ENCODE peak calls at places on chromosomes 7 and 10, in four cellular contexts. One of them, this sample, is unnamed.

GRCh38 chr10:100976906-100977305 is 7.6 kb downstream of the SEMA4G start:
- DNase-seq in lower leg skin: no peak
- DNase-seq in HCT116: no peak
- DNase-seq in astrocyte of the cerebellum: no peak
- DNase-seq in this sample: no peak

GRCh38 chr7:20170626-20171025 is 46.6 kb downstream of the MACC1 start:
- DNase-seq in lower leg skin: no peak
- DNase-seq in HCT116: no peak
- DNase-seq in astrocyte of the cerebellum: peak
- DNase-seq in this sample: peak

GRCh38 chr10:6581750-6582697 is 1.9 kb upstream of the PRKCQ start:
- DNase-seq in lower leg skin: no peak
- DNase-seq in HCT116: no peak
- DNase-seq in astrocyte of the cerebellum: no peak
- DNase-seq in this sample: no peak

GRCh38 chr7:36045830-36046341 is 107.2 kb upstream of the EEPD1 start:
- DNase-seq in lower leg skin: peak
- DNase-seq in HCT116: no peak
- DNase-seq in astrocyte of the cerebellum: no peak
- DNase-seq in this sample: no peak

GRCh38 chr7:94565247-94565894 is 55.8 kb downstream of the CASD1 start:
- DNase-seq in lower leg skin: no peak
- DNase-seq in HCT116: no peak
- DNase-seq in astrocyte of the cerebellum: no peak
- DNase-seq in this sample: no peak

GRCh38 chr7:12032146-12032545 is 178.9 kb upstream of the TMEM106B start:
- DNase-seq in lower leg skin: no peak
- DNase-seq in HCT116: no peak
- DNase-seq in astrocyte of the cerebellum: no peak
- DNase-seq in this sample: peak

GRCh38 chr7:5532520-5533335 is 109.1 kb upstream of the TNRC18 start:
- DNase-seq in lower leg skin: peak
- DNase-seq in HCT116: no peak
- DNase-seq in astrocyte of the cerebellum: no peak
- DNase-seq in this sample: no peak

GRCh38 chr7:97578225-97578624 is 153.7 kb upstream of the TAC1 start:
- DNase-seq in lower leg skin: no peak
- DNase-seq in HCT116: no peak
- DNase-seq in astrocyte of the cerebellum: no peak
- DNase-seq in this sample: no peak

GRCh38 chr10:104049497-104050250 is 36.0 kb downstream of the COL17A1 start:
- DNase-seq in lower leg skin: no peak
- DNase-seq in HCT116: peak
- DNase-seq in astrocyte of the cerebellum: peak
- DNase-seq in this sample: peak

GRCh38 chr7:51602321-51602720 is 285.7 kb upstream of the COBL start:
- DNase-seq in lower leg skin: peak
- DNase-seq in HCT116: no peak
- DNase-seq in astrocyte of the cerebellum: no peak
- DNase-seq in this sample: no peak

GRCh38 chr7:29156798-29157461 is 10.6 kb upstream of the CPVL start:
- DNase-seq in lower leg skin: no peak
- DNase-seq in HCT116: no peak
- DNase-seq in astrocyte of the cerebellum: no peak
- DNase-seq in this sample: no peak

GRCh38 chr7:36415104-36415503 is 25.4 kb downstream of the ANLN start:
- DNase-seq in lower leg skin: no peak
- DNase-seq in HCT116: no peak
- DNase-seq in astrocyte of the cerebellum: no peak
- DNase-seq in this sample: no peak

GRCh38 chr7:36987363-36987724 is 263.1 kb upstream of the AOAH start:
- DNase-seq in lower leg skin: no peak
- DNase-seq in HCT116: no peak
- DNase-seq in astrocyte of the cerebellum: no peak
- DNase-seq in this sample: no peak

GRCh38 chr10:6114758-6115410 is 26.1 kb downstream of the RBM17 start:
- DNase-seq in lower leg skin: no peak
- DNase-seq in HCT116: no peak
- DNase-seq in astrocyte of the cerebellum: no peak
- DNase-seq in this sample: peak

GRCh38 chr7:50552921-50553320 is 12.3 kb downstream of the DDC start:
- DNase-seq in lower leg skin: no peak
- DNase-seq in HCT116: no peak
- DNase-seq in astrocyte of the cerebellum: peak
- DNase-seq in this sample: peak

GRCh38 chr7:64320547-64321495 is 7.1 kb downstream of the ZNF736 start:
- DNase-seq in lower leg skin: no peak
- DNase-seq in HCT116: no peak
- DNase-seq in astrocyte of the cerebellum: no peak
- DNase-seq in this sample: no peak
- TF ChIP-seq CTCF in lower leg skin: no peak
- TF ChIP-seq CTCF in HCT116: no peak
- TF ChIP-seq CTCF in astrocyte of the cerebellum: no peak
- TF ChIP-seq CTCF in this sample: no peak

GRCh38 chr10:20457656-20458055 is 439.5 kb downstream of the NEBL start:
- DNase-seq in lower leg skin: no peak
- DNase-seq in HCT116: no peak
- DNase-seq in astrocyte of the cerebellum: no peak
- DNase-seq in this sample: no peak
- H3K4me3 ChIP-seq in lower leg skin: no peak
- H3K4me3 ChIP-seq in HCT116: no peak
- H3K4me3 ChIP-seq in astrocyte of the cerebellum: no peak
- H3K4me3 ChIP-seq in this sample: no peak

DNA sequence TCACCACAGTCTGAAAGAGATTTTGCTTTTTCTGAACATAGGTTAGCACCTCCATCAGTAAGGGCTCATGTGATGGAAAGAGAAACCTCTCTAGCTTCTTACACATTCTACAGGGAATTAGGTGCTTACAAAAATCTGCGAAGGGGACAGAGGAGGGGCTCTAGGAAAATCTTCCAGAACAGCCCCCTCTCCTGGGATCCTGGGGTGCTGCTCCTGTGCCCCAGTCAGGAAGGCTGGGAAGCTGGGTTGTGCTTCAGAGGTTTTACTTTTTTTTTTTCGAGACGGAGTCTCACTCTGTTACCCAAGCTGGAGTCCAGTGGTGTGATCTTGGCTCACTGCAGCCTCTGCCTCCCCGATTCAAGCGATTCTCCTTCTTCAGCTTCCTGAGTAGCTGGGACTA is 7.5 kb upstream of the FAM171A1 start:
- DNase-seq in lower leg skin: no peak
- DNase-seq in HCT116: no peak
- DNase-seq in astrocyte of the cerebellum: no peak
- DNase-seq in this sample: no peak
- TF ChIP-seq CTCF in lower leg skin: no peak
- TF ChIP-seq CTCF in HCT116: no peak
- TF ChIP-seq CTCF in astrocyte of the cerebellum: no peak
- TF ChIP-seq CTCF in this sample: peak

GRCh38 chr7:132934017-132934416 is 147.9 kb downstream of the CHCHD3 start:
- DNase-seq in lower leg skin: no peak
- DNase-seq in HCT116: no peak
- DNase-seq in astrocyte of the cerebellum: no peak
- DNase-seq in this sample: no peak

GRCh38 chr7:132935608-132936007 is 146.3 kb downstream of the CHCHD3 start:
- DNase-seq in lower leg skin: no peak
- DNase-seq in HCT116: no peak
- DNase-seq in astrocyte of the cerebellum: no peak
- DNase-seq in this sample: no peak

GRCh38 chr7:132939495-132939894 is 142.4 kb downstream of the CHCHD3 start:
- DNase-seq in lower leg skin: no peak
- DNase-seq in HCT116: no peak
- DNase-seq in astrocyte of the cerebellum: no peak
- DNase-seq in this sample: no peak

GRCh38 chr7:132941433-132941832 is 140.5 kb downstream of the CHCHD3 start:
- DNase-seq in lower leg skin: no peak
- DNase-seq in HCT116: no peak
- DNase-seq in astrocyte of the cerebellum: no peak
- DNase-seq in this sample: no peak

DNA sequence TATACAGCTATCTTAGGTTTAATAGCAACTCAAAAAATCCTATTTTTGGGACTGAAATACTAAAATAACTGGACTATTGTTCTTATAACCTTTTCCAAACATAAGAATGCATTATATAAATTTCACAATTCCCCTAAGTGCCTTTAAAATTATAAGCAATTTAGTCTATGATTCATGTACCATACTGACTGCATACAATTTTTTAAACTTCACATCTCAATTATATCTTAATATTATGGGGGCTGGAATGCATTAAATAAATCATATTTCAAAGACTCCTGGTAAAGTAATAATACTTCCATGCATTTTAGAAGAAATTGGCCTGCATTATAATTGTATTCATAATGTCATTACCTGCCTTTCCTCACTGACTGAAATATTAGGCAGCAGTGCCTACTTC is 144.6 kb downstream of the CHCHD3 start:
- DNase-seq in lower leg skin: no peak
- DNase-seq in HCT116: no peak
- DNase-seq in astrocyte of the cerebellum: no peak
- DNase-seq in this sample: no peak
- H3K4me3 ChIP-seq in lower leg skin: no peak
- H3K4me3 ChIP-seq in HCT116: no peak
- H3K4me3 ChIP-seq in astrocyte of the cerebellum: no peak
- H3K4me3 ChIP-seq in this sample: no peak

DNA sequence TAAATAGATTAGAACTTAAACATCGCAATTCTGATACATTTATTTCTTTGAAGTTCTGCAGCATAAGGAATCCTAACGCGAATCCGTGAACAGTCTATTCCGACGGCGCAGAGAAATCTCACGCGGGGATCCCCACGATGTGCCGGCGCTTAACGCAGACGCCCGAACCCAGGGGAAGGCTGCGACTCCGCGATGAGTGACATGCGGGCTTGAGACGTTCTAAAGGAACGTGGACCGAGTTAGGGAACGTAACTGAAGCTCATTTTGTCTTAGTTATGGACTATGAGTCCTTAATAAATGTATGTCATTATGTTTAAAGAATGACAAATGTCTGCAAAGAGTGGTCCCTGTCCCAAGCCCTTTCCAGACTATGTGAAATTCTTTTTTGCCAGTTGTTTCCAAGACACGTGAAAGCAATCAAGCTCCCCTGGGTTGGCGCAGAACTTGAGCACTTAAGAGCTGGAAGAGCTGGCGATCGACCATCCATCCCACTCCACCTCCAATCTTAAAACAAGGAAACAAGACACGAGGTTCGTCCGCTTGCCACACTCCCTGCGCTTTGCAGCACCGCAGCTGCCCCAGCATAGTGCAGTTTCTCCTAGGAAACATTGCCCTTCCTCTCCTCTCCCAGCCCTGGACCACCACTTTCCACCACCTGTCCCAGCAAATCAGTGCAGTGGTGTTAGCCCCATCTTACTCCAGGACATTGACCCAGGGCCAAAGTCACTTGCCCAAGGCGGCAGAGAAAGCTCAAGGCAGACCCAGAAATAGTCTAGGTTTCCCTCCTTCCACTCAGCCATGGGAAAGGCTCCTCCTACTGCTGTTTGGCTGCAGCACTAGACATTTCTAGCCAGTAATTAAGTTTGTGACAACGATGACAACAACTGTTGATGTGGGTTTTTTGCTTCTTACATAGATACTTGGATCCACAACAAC is 1.2 kb upstream of the PARD3 start:
- DNase-seq in lower leg skin: no peak
- DNase-seq in HCT116: no peak
- DNase-seq in astrocyte of the cerebellum: peak
- DNase-seq in this sample: peak
- TF ChIP-seq CTCF in lower leg skin: no peak
- TF ChIP-seq CTCF in HCT116: no peak
- TF ChIP-seq CTCF in astrocyte of the cerebellum: peak
- TF ChIP-seq CTCF in this sample: peak

GRCh38 chr10:81725851-81726250 is 149.1 kb upstream of the NRG3 start:
- DNase-seq in lower leg skin: no peak
- DNase-seq in HCT116: no peak
- DNase-seq in astrocyte of the cerebellum: no peak
- DNase-seq in this sample: no peak
- H3K4me3 ChIP-seq in lower leg skin: no peak
- H3K4me3 ChIP-seq in HCT116: no peak
- H3K4me3 ChIP-seq in astrocyte of the cerebellum: no peak
- H3K4me3 ChIP-seq in this sample: no peak

GRCh38 chr7:153472516-153472915 is 579.7 kb upstream of the DPP6 start:
- DNase-seq in lower leg skin: no peak
- DNase-seq in HCT116: no peak
- DNase-seq in astrocyte of the cerebellum: no peak
- DNase-seq in this sample: no peak
- TF ChIP-seq CTCF in lower leg skin: no peak
- TF ChIP-seq CTCF in HCT116: no peak
- TF ChIP-seq CTCF in astrocyte of the cerebellum: no peak
- TF ChIP-seq CTCF in this sample: no peak

GRCh38 chr7:1752771-1753562 is 82.9 kb downstream of the ELFN1 start:
- DNase-seq in lower leg skin: no peak
- DNase-seq in HCT116: no peak
- DNase-seq in astrocyte of the cerebellum: no peak
- DNase-seq in this sample: no peak
- H3K4me3 ChIP-seq in lower leg skin: no peak
- H3K4me3 ChIP-seq in HCT116: no peak
- H3K4me3 ChIP-seq in astrocyte of the cerebellum: no peak
- H3K4me3 ChIP-seq in this sample: no peak

GRCh38 chr7:32206987-32207386 is 136.8 kb upstream of the PDE1C start:
- DNase-seq in lower leg skin: no peak
- DNase-seq in HCT116: no peak
- DNase-seq in astrocyte of the cerebellum: peak
- DNase-seq in this sample: peak
- TF ChIP-seq CTCF in lower leg skin: no peak
- TF ChIP-seq CTCF in HCT116: peak
- TF ChIP-seq CTCF in astrocyte of the cerebellum: peak
- TF ChIP-seq CTCF in this sample: peak